ENCODE peak calls at places on chromosomes 5 and 9, in six cellular contexts. P is AG08396; C is nephron progenitor cell; N is endothelial cell; M is HAP-1; K is activated naive CD8-positive, alpha-beta T cell treated with anti-CD3 and anti-CD28 coated beads, Interleukin-2, amount 50 U/mL, for 16 hours. E is an unnamed sample.

GRCh38 chr5:131757830-131758519 is 38.8 kb downstream of the FNIP1 start:
- DNase-seq in P (no peak), C (no peak), K (no peak), N (no peak), M (no peak), E (no peak)

GRCh38 chr5:132592521-132592920 is 35.7 kb downstream of the RAD50 start:
- DNase-seq in N (no peak), K (no peak), M (no peak), P (no peak), C (no peak), E (no peak)

GRCh38 chr9:109098221-109098959 is 21.4 kb downstream of the TMEM245 start:
- DNase-seq in N (peak; percentile 19), C (peak; percentile 20), K (no peak), P (peak; percentile 18), M (peak; percentile 81), E (no peak)

GRCh38 chr5:141692919-141693848 is 11.2 kb upstream of the ARAP3 start:
- DNase-seq in N (no peak), C (no peak), K (peak; percentile 37), P (no peak), M (no peak), E (no peak)

GRCh38 chr9:77424993-77425392 is 223.1 kb downstream of the GNA14 start:
- DNase-seq in P (no peak), N (no peak), M (no peak), C (no peak), K (no peak), E (no peak)

GRCh38 chr9:91426123-91426745 is 2.6 kb upstream of the NFIL3 start:
- DNase-seq in P (peak; percentile 33), N (no peak), K (no peak), M (peak; percentile 8), C (no peak), E (peak; percentile 72)

GRCh38 chr5:17221843-17222614 is 4.6 kb downstream of the BASP1 start:
- DNase-seq in N (no peak), C (no peak), P (no peak), K (no peak), M (no peak), E (no peak)

GRCh38 chr9:99103505-99103904 is 1.4 kb upstream of the TGFBR1 start:
- DNase-seq in K (no peak), N (no peak), P (no peak), M (no peak), C (peak; percentile 9), E (no peak)

GRCh38 chr5:140966293-140967225 is at the start of gene PCDHAC2:
- DNase-seq in N (peak; percentile 71), C (peak; percentile 65), P (peak; percentile 10), M (peak; percentile 53), K (no peak), E (no peak)

GRCh38 chr9:13267743-13268142 is 11.7 kb downstream of the MPDZ start:
- DNase-seq in M (no peak), P (peak; percentile 40), C (no peak), K (no peak), N (no peak), E (no peak)

GRCh38 chr9:35882996-35883395 is 12.8 kb upstream of the OR13J1 start:
- DNase-seq in N (no peak), M (no peak), K (no peak), C (no peak), P (no peak), E (no peak)

GRCh38 chr5:139415221-139415861 is 11.5 kb upstream of the SPATA24 start:
- DNase-seq in N (no peak), P (no peak), C (no peak), K (no peak), M (peak; percentile 69), E (no peak)

GRCh38 chr5:113029614-113030013 is 53.0 kb downstream of the DCP2 start:
- DNase-seq in K (no peak), N (no peak), M (no peak), C (no peak), P (no peak), E (no peak)

GRCh38 chr5:103962023-103962422 is 399.4 kb upstream of the NUDT12 start:
- DNase-seq in C (no peak), N (no peak), M (no peak), K (no peak), P (no peak), E (no peak)

GRCh38 chr5:1299511-1299850 is 4.6 kb upstream of the TERT start:
- DNase-seq in P (no peak), C (peak; percentile 12), K (no peak), N (no peak), M (no peak), E (no peak)

GRCh38 chr9:133460405-133461175 is 812 bp downstream of the CACFD1 start:
- DNase-seq in K (no peak), M (no peak), N (peak; percentile 58), C (no peak), P (no peak), E (peak; percentile 86)

GRCh38 chr9:69465473-69465872 is 140.5 kb downstream of the ENTREP1 start:
- DNase-seq in N (no peak), M (no peak), C (no peak), K (no peak), P (no peak), E (no peak)

GRCh38 chr9:34322899-34323591 is 6.0 kb downstream of the KIF24 start:
- DNase-seq in N (no peak), P (no peak), C (no peak), M (no peak), K (no peak), E (no peak)

GRCh38 chr9:95305770-95306492 is 11.6 kb downstream of the FANCC start:
- DNase-seq in P (peak; percentile 33), C (no peak), N (no peak), M (no peak), K (no peak), E (no peak)

GRCh38 chr9:80994892-80995291 is 694.5 kb downstream of the TLE1 start:
- DNase-seq in K (no peak), P (no peak), C (no peak), N (no peak), M (no peak), E (no peak)

GRCh38 chr5:172985596-172985995 is 2.0 kb downstream of the ATP6V0E1 start:
- DNase-seq in K (no peak), C (no peak), P (no peak), N (no peak), M (no peak), E (no peak)

GRCh38 chr5:78320461-78320860 is 26.0 kb upstream of the AP3B1 start:
- DNase-seq in N (no peak), M (peak; percentile 85), P (peak; percentile 7), K (no peak), C (no peak), E (peak; percentile 54)

GRCh38 chr9:98365227-98365669 is 109.8 kb upstream of the TBC1D2 start:
- DNase-seq in C (no peak), K (no peak), M (no peak), P (no peak), N (no peak), E (peak; percentile 62)

GRCh38 chr5:78631931-78632330 is 16.6 kb downstream of the LHFPL2 start:
- DNase-seq in P (no peak), K (no peak), N (no peak), M (no peak), C (no peak), E (no peak)

GRCh38 chr9:94920439-94920951 is 194.0 kb downstream of the AOPEP start:
- DNase-seq in K (no peak), C (peak; percentile 26), P (peak; percentile 29), M (no peak), N (no peak), E (no peak)

GRCh38 chr5:11273180-11273882 is 512.3 kb upstream of the DAP start:
- DNase-seq in K (no peak), C (no peak), P (no peak), M (no peak), N (no peak), E (no peak)

GRCh38 chr9:117545846-117546245 is 131.0 kb upstream of the ASTN2 start:
- DNase-seq in K (no peak), N (no peak), C (no peak), M (no peak), P (no peak), E (no peak)

GRCh38 chr5:37951946-37952721 is 112.3 kb upstream of the GDNF start:
- DNase-seq in K (no peak), C (peak; percentile 15), N (no peak), M (no peak), P (no peak), E (no peak)

GRCh38 chr9:17075758-17076485 is 58.9 kb upstream of the CNTLN start:
- DNase-seq in N (no peak), P (no peak), C (no peak), K (no peak), M (no peak), E (no peak)

GRCh38 chr9:124202447-124202971 is 55.2 kb upstream of the NEK6 start:
- DNase-seq in C (no peak), P (no peak), K (peak; percentile 59), M (no peak), N (no peak), E (peak; percentile 94)

GRCh38 chr5:78779262-78779661 is 130.7 kb upstream of the LHFPL2 start:
- DNase-seq in M (no peak), P (no peak), N (no peak), K (no peak), C (no peak), E (no peak)

GRCh38 chr5:165795073-165795472 is 2289.7 kb downstream of the MAT2B start:
- DNase-seq in N (no peak), K (no peak), C (no peak), M (no peak), P (no peak), E (no peak)

GRCh38 chr5:177601577-177602457 is 1.9 kb downstream of the B4GALT7 start:
- DNase-seq in N (no peak), P (no peak), C (peak; percentile 21), K (no peak), M (no peak), E (no peak)

GRCh38 chr9:114385412-114386181 is 2.2 kb downstream of the AKNA start:
- DNase-seq in N (no peak), K (peak; percentile 77), M (no peak), C (no peak), P (peak; percentile 76), E (peak; percentile 97)